ENCODE peak calls at places on chromosomes 5 and 9, in eight cellular contexts. One of them, this sample, is unnamed.

GRCh38 chr9:94887721-94888120 is 161.2 kb downstream of the AOPEP start:
- DNase-seq in GM12892: no peak
- DNase-seq in HCT116: no peak
- DNase-seq in esophagus squamous epithelium: no peak
- DNase-seq in esophagus muscularis mucosa: no peak
- DNase-seq in IMR-90: no peak
- DNase-seq in H54: no peak
- DNase-seq in adrenal gland: no peak
- DNase-seq in this sample: no peak

GRCh38 chr9:20373263-20373662 is 249.0 kb downstream of the MLLT3 start:
- DNase-seq in GM12892: no peak
- DNase-seq in HCT116: no peak
- DNase-seq in esophagus squamous epithelium: no peak
- DNase-seq in esophagus muscularis mucosa: no peak
- DNase-seq in IMR-90: no peak
- DNase-seq in H54: no peak
- DNase-seq in adrenal gland: no peak
- DNase-seq in this sample: no peak

GRCh38 chr9:134475051-134475790 is 149.0 kb downstream of the RXRA start:
- DNase-seq in GM12892: no peak
- DNase-seq in HCT116: no peak
- DNase-seq in esophagus squamous epithelium: no peak
- DNase-seq in esophagus muscularis mucosa: no peak
- DNase-seq in IMR-90: peak; percentile 81
- DNase-seq in H54: peak; percentile 59
- DNase-seq in adrenal gland: peak; percentile 79
- DNase-seq in this sample: no peak

GRCh38 chr9:5042661-5043178 is 57.6 kb downstream of the JAK2 start:
- DNase-seq in GM12892: no peak
- DNase-seq in HCT116: no peak
- DNase-seq in esophagus squamous epithelium: no peak
- DNase-seq in esophagus muscularis mucosa: no peak
- DNase-seq in IMR-90: no peak
- DNase-seq in H54: no peak
- DNase-seq in adrenal gland: no peak
- DNase-seq in this sample: no peak

GRCh38 chr5:893711-894110 is 1.0 kb downstream of the TRIP13 start:
- DNase-seq in GM12892: no peak
- DNase-seq in HCT116: no peak
- DNase-seq in esophagus squamous epithelium: no peak
- DNase-seq in esophagus muscularis mucosa: no peak
- DNase-seq in IMR-90: no peak
- DNase-seq in H54: no peak
- DNase-seq in adrenal gland: no peak
- DNase-seq in this sample: no peak

GRCh38 chr9:129175515-129175824 is 2.6 kb downstream of the IER5L start:
- DNase-seq in GM12892: no peak
- DNase-seq in HCT116: peak; percentile 12
- DNase-seq in esophagus squamous epithelium: no peak
- DNase-seq in esophagus muscularis mucosa: no peak
- DNase-seq in IMR-90: no peak
- DNase-seq in H54: no peak
- DNase-seq in adrenal gland: no peak
- DNase-seq in this sample: no peak

GRCh38 chr5:177491429-177491945 is 5.9 kb downstream of the PDLIM7 start:
- DNase-seq in GM12892: no peak
- DNase-seq in HCT116: no peak
- DNase-seq in esophagus squamous epithelium: no peak
- DNase-seq in esophagus muscularis mucosa: no peak
- DNase-seq in IMR-90: no peak
- DNase-seq in H54: no peak
- DNase-seq in adrenal gland: no peak
- DNase-seq in this sample: peak; percentile 85

GRCh38 chr9:127198587-127198986 is 66.0 kb upstream of the GARNL3 start:
- DNase-seq in GM12892: no peak
- DNase-seq in HCT116: no peak
- DNase-seq in esophagus squamous epithelium: no peak
- DNase-seq in esophagus muscularis mucosa: no peak
- DNase-seq in IMR-90: no peak
- DNase-seq in H54: no peak
- DNase-seq in adrenal gland: no peak
- DNase-seq in this sample: no peak

GRCh38 chr9:89505795-89506385 is 8.0 kb upstream of the SEMA4D start:
- DNase-seq in GM12892: no peak
- DNase-seq in HCT116: no peak
- DNase-seq in esophagus squamous epithelium: no peak
- DNase-seq in esophagus muscularis mucosa: no peak
- DNase-seq in IMR-90: no peak
- DNase-seq in H54: no peak
- DNase-seq in adrenal gland: peak; percentile 84
- DNase-seq in this sample: no peak

GRCh38 chr5:73540192-73540591 is 25.2 kb downstream of the ANKRA2 start:
- DNase-seq in GM12892: no peak
- DNase-seq in HCT116: no peak
- DNase-seq in esophagus squamous epithelium: no peak
- DNase-seq in esophagus muscularis mucosa: no peak
- DNase-seq in IMR-90: peak; percentile 90
- DNase-seq in H54: peak; percentile 47
- DNase-seq in adrenal gland: no peak
- DNase-seq in this sample: no peak

GRCh38 chr5:170439944-170440269 is 50.7 kb upstream of the KCNMB1 start:
- DNase-seq in GM12892: no peak
- DNase-seq in HCT116: no peak
- DNase-seq in esophagus squamous epithelium: no peak
- DNase-seq in esophagus muscularis mucosa: peak; percentile 90
- DNase-seq in IMR-90: no peak
- DNase-seq in H54: no peak
- DNase-seq in adrenal gland: no peak
- DNase-seq in this sample: no peak

GRCh38 chr5:80491296-80491695 is 3.4 kb downstream of the FAM151B start:
- DNase-seq in GM12892: no peak
- DNase-seq in HCT116: no peak
- DNase-seq in esophagus squamous epithelium: no peak
- DNase-seq in esophagus muscularis mucosa: no peak
- DNase-seq in IMR-90: no peak
- DNase-seq in H54: no peak
- DNase-seq in adrenal gland: no peak
- DNase-seq in this sample: no peak

DNA sequence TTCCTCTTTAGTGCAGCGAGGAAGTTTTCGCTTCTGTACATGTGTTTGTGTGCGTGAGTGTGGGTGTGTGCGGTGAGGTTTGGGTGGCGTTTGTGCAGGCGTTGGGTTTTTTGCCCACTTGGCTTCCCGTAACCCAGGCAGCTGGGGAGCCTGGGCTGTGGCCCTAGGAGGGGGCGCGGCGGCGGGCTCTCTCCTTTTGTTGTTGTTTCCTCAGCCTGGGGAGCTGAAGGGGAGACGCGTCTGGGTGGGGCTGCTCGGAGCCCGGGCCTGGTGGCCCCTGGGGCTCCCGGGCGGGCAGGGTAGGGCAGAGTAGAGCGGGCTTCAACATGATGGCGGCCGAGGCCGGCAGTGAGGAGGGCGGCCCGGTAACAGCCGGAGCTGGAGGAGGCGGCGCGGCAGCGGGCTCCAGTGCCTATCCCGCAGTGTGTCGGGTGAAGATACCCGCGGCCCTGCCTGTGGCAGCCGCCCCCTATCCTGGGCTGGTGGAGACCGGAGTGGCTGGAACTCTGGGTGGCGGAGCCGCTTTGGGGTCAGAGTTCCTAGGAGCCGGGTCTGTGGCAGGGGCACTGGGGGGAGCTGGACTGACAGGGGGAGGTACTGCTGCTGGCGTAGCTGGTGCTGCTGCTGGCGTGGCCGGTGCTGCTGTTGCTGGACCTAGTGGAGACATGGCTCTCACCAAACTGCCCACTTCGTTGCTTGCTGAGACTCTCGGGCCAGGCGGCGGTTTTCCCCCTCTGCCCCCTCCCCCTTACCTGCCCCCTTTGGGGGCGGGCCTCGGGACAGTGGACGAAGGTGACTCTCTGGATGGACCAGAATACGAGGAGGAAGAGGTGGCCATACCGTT is 665 bp downstream of the RASA1 start:
- DNase-seq in GM12892: peak; percentile 59
- DNase-seq in HCT116: peak; percentile 56
- DNase-seq in esophagus squamous epithelium: no peak
- DNase-seq in esophagus muscularis mucosa: peak; percentile 93
- DNase-seq in IMR-90: peak; percentile 60
- DNase-seq in H54: peak; percentile 30
- DNase-seq in adrenal gland: peak; percentile 74
- DNase-seq in this sample: peak; percentile 85
- TF ChIP-seq POLR2A in GM12892: peak; percentile 50
- TF ChIP-seq POLR2A in HCT116: no peak
- TF ChIP-seq POLR2A in esophagus squamous epithelium: no peak
- TF ChIP-seq POLR2A in esophagus muscularis mucosa: no peak
- TF ChIP-seq POLR2A in IMR-90: no peak
- TF ChIP-seq POLR2A in H54: peak; percentile 72
- TF ChIP-seq POLR2A in adrenal gland: no peak
- TF ChIP-seq POLR2A in this sample: peak; percentile 1

GRCh38 chr5:22850981-22851380 is 2.2 kb downstream of the CDH12 start:
- DNase-seq in GM12892: no peak
- DNase-seq in HCT116: no peak
- DNase-seq in esophagus squamous epithelium: no peak
- DNase-seq in esophagus muscularis mucosa: no peak
- DNase-seq in IMR-90: no peak
- DNase-seq in H54: no peak
- DNase-seq in adrenal gland: no peak
- DNase-seq in this sample: peak; percentile 2

GRCh38 chr5:22846686-22847085 is 6.5 kb downstream of the CDH12 start:
- DNase-seq in GM12892: no peak
- DNase-seq in HCT116: no peak
- DNase-seq in esophagus squamous epithelium: no peak
- DNase-seq in esophagus muscularis mucosa: no peak
- DNase-seq in IMR-90: no peak
- DNase-seq in H54: no peak
- DNase-seq in adrenal gland: no peak
- DNase-seq in this sample: no peak
- TF ChIP-seq POLR2A in GM12892: no peak
- TF ChIP-seq POLR2A in HCT116: no peak
- TF ChIP-seq POLR2A in esophagus squamous epithelium: no peak
- TF ChIP-seq POLR2A in esophagus muscularis mucosa: no peak
- TF ChIP-seq POLR2A in IMR-90: no peak
- TF ChIP-seq POLR2A in H54: no peak
- TF ChIP-seq POLR2A in adrenal gland: no peak
- TF ChIP-seq POLR2A in this sample: no peak

GRCh38 chr5:68141494-68141893 is 74.1 kb upstream of the PIK3R1 start:
- DNase-seq in GM12892: no peak
- DNase-seq in HCT116: no peak
- DNase-seq in esophagus squamous epithelium: no peak
- DNase-seq in esophagus muscularis mucosa: no peak
- DNase-seq in IMR-90: peak; percentile 83
- DNase-seq in H54: no peak
- DNase-seq in adrenal gland: no peak
- DNase-seq in this sample: no peak
- TF ChIP-seq POLR2A in GM12892: no peak
- TF ChIP-seq POLR2A in HCT116: no peak
- TF ChIP-seq POLR2A in esophagus squamous epithelium: no peak
- TF ChIP-seq POLR2A in esophagus muscularis mucosa: no peak
- TF ChIP-seq POLR2A in IMR-90: no peak
- TF ChIP-seq POLR2A in H54: no peak
- TF ChIP-seq POLR2A in adrenal gland: no peak
- TF ChIP-seq POLR2A in this sample: no peak

GRCh38 chr9:114386886-114387677 is 700 bp downstream of the AKNA start:
- DNase-seq in GM12892: no peak
- DNase-seq in HCT116: no peak
- DNase-seq in esophagus squamous epithelium: no peak
- DNase-seq in esophagus muscularis mucosa: no peak
- DNase-seq in IMR-90: peak; percentile 17
- DNase-seq in H54: no peak
- DNase-seq in adrenal gland: peak; percentile 83
- DNase-seq in this sample: no peak
- TF ChIP-seq POLR2A in GM12892: no peak
- TF ChIP-seq POLR2A in HCT116: no peak
- TF ChIP-seq POLR2A in esophagus squamous epithelium: peak; percentile 47
- TF ChIP-seq POLR2A in esophagus muscularis mucosa: no peak
- TF ChIP-seq POLR2A in IMR-90: no peak
- TF ChIP-seq POLR2A in H54: no peak
- TF ChIP-seq POLR2A in adrenal gland: no peak
- TF ChIP-seq POLR2A in this sample: no peak

DNA sequence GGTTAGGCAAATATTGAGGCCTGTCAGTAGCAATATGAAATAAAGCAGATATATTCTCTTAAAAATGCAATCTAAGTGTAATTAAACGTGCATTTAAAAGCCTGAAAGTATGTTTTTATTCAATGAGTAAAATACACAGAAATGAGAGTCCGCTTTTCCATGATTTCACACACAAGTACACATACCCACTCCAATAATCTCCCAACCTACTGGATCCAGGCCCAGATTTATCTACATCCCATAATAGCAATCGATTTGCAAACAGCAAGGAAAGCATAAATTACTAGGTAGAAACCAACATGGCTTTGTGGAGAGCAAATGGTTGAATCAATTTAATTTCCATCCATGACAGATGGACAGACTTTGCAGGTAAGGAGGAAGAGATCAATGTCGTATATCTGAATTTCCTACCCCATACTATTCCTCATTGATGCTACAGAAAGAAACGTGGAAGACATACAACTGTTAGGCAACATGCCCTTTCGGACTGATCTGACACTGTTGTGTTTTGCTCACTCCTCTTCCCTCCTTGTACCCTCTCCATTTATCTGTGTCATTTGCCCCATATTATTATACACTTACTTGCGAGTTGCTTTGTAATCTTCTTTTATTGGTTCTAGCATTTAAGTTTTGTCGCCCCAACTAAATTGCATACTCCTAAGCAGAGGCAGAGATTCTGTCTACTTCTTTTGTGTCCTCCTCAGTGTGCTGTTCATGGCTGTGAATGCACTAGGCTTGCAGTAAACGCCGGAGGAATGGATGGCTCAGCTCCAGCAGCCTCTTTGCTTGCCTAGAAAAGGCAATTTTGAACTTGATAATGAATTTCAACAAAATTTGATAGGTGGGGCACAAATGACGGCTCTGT is 133.6 kb downstream of the NFIB start:
- DNase-seq in GM12892: no peak
- DNase-seq in HCT116: no peak
- DNase-seq in esophagus squamous epithelium: no peak
- DNase-seq in esophagus muscularis mucosa: no peak
- DNase-seq in IMR-90: no peak
- DNase-seq in H54: no peak
- DNase-seq in adrenal gland: peak; percentile 64
- DNase-seq in this sample: no peak
- TF ChIP-seq POLR2A in GM12892: no peak
- TF ChIP-seq POLR2A in HCT116: no peak
- TF ChIP-seq POLR2A in esophagus squamous epithelium: no peak
- TF ChIP-seq POLR2A in esophagus muscularis mucosa: no peak
- TF ChIP-seq POLR2A in IMR-90: no peak
- TF ChIP-seq POLR2A in H54: no peak
- TF ChIP-seq POLR2A in adrenal gland: no peak
- TF ChIP-seq POLR2A in this sample: no peak

GRCh38 chr9:93095205-93096130 is 549 bp upstream of the CARD19 start:
- DNase-seq in GM12892: peak; percentile 94
- DNase-seq in HCT116: peak; percentile 96
- DNase-seq in esophagus squamous epithelium: peak; percentile 97
- DNase-seq in esophagus muscularis mucosa: peak; percentile 100
- DNase-seq in IMR-90: peak; percentile 98
- DNase-seq in H54: peak; percentile 93
- DNase-seq in adrenal gland: peak; percentile 100
- DNase-seq in this sample: peak; percentile 100
- TF ChIP-seq POLR2A in GM12892: no peak
- TF ChIP-seq POLR2A in HCT116: peak; percentile 48
- TF ChIP-seq POLR2A in esophagus squamous epithelium: peak; percentile 87
- TF ChIP-seq POLR2A in esophagus muscularis mucosa: peak; percentile 85
- TF ChIP-seq POLR2A in IMR-90: peak; percentile 83
- TF ChIP-seq POLR2A in H54: peak; percentile 43
- TF ChIP-seq POLR2A in adrenal gland: peak; percentile 74
- TF ChIP-seq POLR2A in this sample: peak; percentile 86

This sample was measured in erythroblast.